ENCODE peak calls at places on chromosomes 2 and 18, in nine cellular contexts. One of them, this sample, is unnamed.

GRCh38 chr18:5895886-5896740 is 791 bp upstream of the TMEM200C start:
- DNase-seq in IMR-90: peak
- DNase-seq in breast epithelium: peak
- DNase-seq in A549: no peak
- DNase-seq in K562: no peak
- DNase-seq in transverse colon: no peak
- DNase-seq in endothelial cell of umbilical vein: no peak
- DNase-seq in lower leg skin: peak
- DNase-seq in right lobe of liver: peak
- DNase-seq in this sample: peak

GRCh38 chr2:44295636-44296359 is 20.5 kb downstream of the SLC3A1 start:
- DNase-seq in IMR-90: no peak
- DNase-seq in breast epithelium: no peak
- DNase-seq in A549: no peak
- DNase-seq in K562: no peak
- DNase-seq in transverse colon: no peak
- DNase-seq in endothelial cell of umbilical vein: no peak
- DNase-seq in lower leg skin: no peak
- DNase-seq in right lobe of liver: no peak
- DNase-seq in this sample: no peak

GRCh38 chr2:16174693-16175045 is 234.3 kb downstream of the MYCN start:
- DNase-seq in IMR-90: no peak
- DNase-seq in breast epithelium: no peak
- DNase-seq in A549: no peak
- DNase-seq in K562: no peak
- DNase-seq in transverse colon: no peak
- DNase-seq in endothelial cell of umbilical vein: no peak
- DNase-seq in lower leg skin: no peak
- DNase-seq in right lobe of liver: no peak
- DNase-seq in this sample: no peak

GRCh38 chr2:157725856-157726255 is 97.2 kb upstream of the ACVR1C start:
- DNase-seq in IMR-90: peak
- DNase-seq in breast epithelium: no peak
- DNase-seq in A549: no peak
- DNase-seq in K562: no peak
- DNase-seq in transverse colon: no peak
- DNase-seq in endothelial cell of umbilical vein: no peak
- DNase-seq in lower leg skin: no peak
- DNase-seq in right lobe of liver: no peak
- DNase-seq in this sample: no peak

GRCh38 chr2:120794716-120795115 is 59.0 kb downstream of the GLI2 start:
- DNase-seq in IMR-90: peak
- DNase-seq in breast epithelium: no peak
- DNase-seq in A549: no peak
- DNase-seq in K562: no peak
- DNase-seq in transverse colon: no peak
- DNase-seq in endothelial cell of umbilical vein: no peak
- DNase-seq in lower leg skin: no peak
- DNase-seq in right lobe of liver: no peak
- DNase-seq in this sample: no peak

GRCh38 chr2:60565472-60565871 is 12.0 kb upstream of the BCL11A start:
- DNase-seq in IMR-90: peak
- DNase-seq in breast epithelium: no peak
- DNase-seq in A549: no peak
- DNase-seq in K562: no peak
- DNase-seq in transverse colon: peak
- DNase-seq in endothelial cell of umbilical vein: no peak
- DNase-seq in lower leg skin: no peak
- DNase-seq in right lobe of liver: no peak
- DNase-seq in this sample: peak

GRCh38 chr2:177724398-177725287 is 332.1 kb downstream of the AGPS start:
- DNase-seq in IMR-90: peak
- DNase-seq in breast epithelium: no peak
- DNase-seq in A549: peak
- DNase-seq in K562: peak
- DNase-seq in transverse colon: peak
- DNase-seq in endothelial cell of umbilical vein: peak
- DNase-seq in lower leg skin: peak
- DNase-seq in right lobe of liver: no peak
- DNase-seq in this sample: peak

GRCh38 chr18:33210575-33211189 is 229.8 kb downstream of the CCDC178 start:
- DNase-seq in IMR-90: peak
- DNase-seq in breast epithelium: no peak
- DNase-seq in A549: no peak
- DNase-seq in K562: no peak
- DNase-seq in transverse colon: no peak
- DNase-seq in endothelial cell of umbilical vein: peak
- DNase-seq in lower leg skin: no peak
- DNase-seq in right lobe of liver: no peak
- DNase-seq in this sample: no peak

GRCh38 chr18:80233201-80233835 is 14.0 kb downstream of the PARD6G start:
- DNase-seq in IMR-90: no peak
- DNase-seq in breast epithelium: no peak
- DNase-seq in A549: no peak
- DNase-seq in K562: no peak
- DNase-seq in transverse colon: no peak
- DNase-seq in endothelial cell of umbilical vein: no peak
- DNase-seq in lower leg skin: peak
- DNase-seq in right lobe of liver: no peak
- DNase-seq in this sample: no peak

GRCh38 chr2:149370061-149370775 is 39.8 kb downstream of the LYPD6 start:
- DNase-seq in IMR-90: no peak
- DNase-seq in breast epithelium: no peak
- DNase-seq in A549: no peak
- DNase-seq in K562: no peak
- DNase-seq in transverse colon: no peak
- DNase-seq in endothelial cell of umbilical vein: no peak
- DNase-seq in lower leg skin: no peak
- DNase-seq in right lobe of liver: no peak
- DNase-seq in this sample: no peak

GRCh38 chr2:233012301-233012971 is 620 bp downstream of the NGEF start:
- DNase-seq in IMR-90: no peak
- DNase-seq in breast epithelium: peak
- DNase-seq in A549: no peak
- DNase-seq in K562: no peak
- DNase-seq in transverse colon: peak
- DNase-seq in endothelial cell of umbilical vein: no peak
- DNase-seq in lower leg skin: peak
- DNase-seq in right lobe of liver: peak
- DNase-seq in this sample: peak

GRCh38 chr18:34866739-34867138 is 156.6 kb downstream of the DTNA start:
- DNase-seq in IMR-90: peak
- DNase-seq in breast epithelium: no peak
- DNase-seq in A549: no peak
- DNase-seq in K562: no peak
- DNase-seq in transverse colon: no peak
- DNase-seq in endothelial cell of umbilical vein: peak
- DNase-seq in lower leg skin: no peak
- DNase-seq in right lobe of liver: no peak
- DNase-seq in this sample: no peak

GRCh38 chr2:30934071-30934470 is 126.8 kb upstream of the CAPN13 start:
- DNase-seq in IMR-90: no peak
- DNase-seq in breast epithelium: no peak
- DNase-seq in A549: no peak
- DNase-seq in K562: no peak
- DNase-seq in transverse colon: no peak
- DNase-seq in endothelial cell of umbilical vein: no peak
- DNase-seq in lower leg skin: no peak
- DNase-seq in right lobe of liver: no peak
- DNase-seq in this sample: no peak

DNA sequence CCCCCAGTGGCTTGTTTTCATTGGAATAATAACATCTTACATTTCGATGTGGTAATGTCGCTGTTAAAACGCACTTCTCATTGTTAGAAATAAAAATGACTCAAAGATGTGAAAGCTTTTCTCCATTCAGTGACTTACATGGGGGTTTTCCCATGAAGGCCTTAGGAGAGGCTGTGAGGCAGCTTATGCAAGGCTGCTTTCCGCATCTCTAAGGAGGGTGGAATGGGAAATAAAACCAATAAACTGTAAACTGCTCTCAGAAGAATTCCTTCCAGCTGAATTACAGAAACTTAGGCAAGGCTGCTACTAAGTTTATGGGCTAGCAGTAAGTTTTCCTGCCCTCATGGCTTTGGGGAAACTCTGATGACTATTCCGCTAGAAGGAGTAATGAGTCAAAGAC is 97.6 kb upstream of the SMAD7 start:
- DNase-seq in IMR-90: peak
- DNase-seq in breast epithelium: no peak
- DNase-seq in A549: no peak
- DNase-seq in K562: no peak
- DNase-seq in transverse colon: no peak
- DNase-seq in endothelial cell of umbilical vein: no peak
- DNase-seq in lower leg skin: no peak
- DNase-seq in right lobe of liver: no peak
- DNase-seq in this sample: no peak
- TF ChIP-seq CTCF in IMR-90: peak
- TF ChIP-seq CTCF in breast epithelium: no peak
- TF ChIP-seq CTCF in A549: no peak
- TF ChIP-seq CTCF in K562: no peak
- TF ChIP-seq CTCF in transverse colon: no peak
- TF ChIP-seq CTCF in endothelial cell of umbilical vein: no peak
- TF ChIP-seq CTCF in lower leg skin: no peak
- TF ChIP-seq CTCF in right lobe of liver: no peak
- TF ChIP-seq CTCF in this sample: no peak

GRCh38 chr2:105795575-105795934 is 50.8 kb downstream of the NCK2 start:
- DNase-seq in IMR-90: no peak
- DNase-seq in breast epithelium: no peak
- DNase-seq in A549: no peak
- DNase-seq in K562: no peak
- DNase-seq in transverse colon: no peak
- DNase-seq in endothelial cell of umbilical vein: peak
- DNase-seq in lower leg skin: peak
- DNase-seq in right lobe of liver: no peak
- DNase-seq in this sample: no peak
- H3K4me3 ChIP-seq in IMR-90: no peak
- H3K4me3 ChIP-seq in breast epithelium: no peak
- H3K4me3 ChIP-seq in A549: no peak
- H3K4me3 ChIP-seq in K562: no peak
- H3K4me3 ChIP-seq in transverse colon: no peak
- H3K4me3 ChIP-seq in endothelial cell of umbilical vein: peak
- H3K4me3 ChIP-seq in lower leg skin: no peak
- H3K4me3 ChIP-seq in right lobe of liver: no peak
- H3K4me3 ChIP-seq in this sample: no peak

GRCh38 chr2:179264238-179265081 is at the start of gene SESTD1:
- DNase-seq in IMR-90: peak
- DNase-seq in breast epithelium: peak
- DNase-seq in A549: peak
- DNase-seq in K562: peak
- DNase-seq in transverse colon: peak
- DNase-seq in endothelial cell of umbilical vein: peak
- DNase-seq in lower leg skin: peak
- DNase-seq in right lobe of liver: peak
- DNase-seq in this sample: peak
- TF ChIP-seq POLR2A in IMR-90: no peak
- TF ChIP-seq POLR2A in breast epithelium: no peak
- TF ChIP-seq POLR2A in A549: peak
- TF ChIP-seq POLR2A in K562: no peak
- TF ChIP-seq POLR2A in transverse colon: no peak
- TF ChIP-seq POLR2A in endothelial cell of umbilical vein: peak
- TF ChIP-seq POLR2A in lower leg skin: no peak
- TF ChIP-seq POLR2A in right lobe of liver: peak
- TF ChIP-seq POLR2A in this sample: no peak

DNA sequence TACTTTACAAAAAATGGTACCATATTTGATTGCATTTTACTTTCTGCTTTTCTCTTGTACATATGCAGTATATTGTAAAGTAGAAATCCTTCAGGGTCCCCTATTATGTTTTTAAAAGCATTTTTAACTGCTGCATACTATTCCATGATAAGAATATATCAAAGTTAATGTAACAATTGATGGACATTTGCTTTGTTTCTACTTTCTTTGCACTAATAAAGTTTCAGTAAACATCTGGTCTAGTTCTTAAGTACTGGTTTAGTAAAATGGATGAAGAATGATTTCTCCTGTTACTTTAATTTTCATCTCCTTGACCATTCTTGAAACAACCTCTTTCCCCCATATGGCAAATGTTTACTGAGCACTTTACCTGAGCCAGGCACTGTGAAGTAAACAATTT is 1.7 kb downstream of the MRPS9 start:
- DNase-seq in IMR-90: no peak
- DNase-seq in breast epithelium: no peak
- DNase-seq in A549: no peak
- DNase-seq in K562: no peak
- DNase-seq in transverse colon: no peak
- DNase-seq in endothelial cell of umbilical vein: no peak
- DNase-seq in lower leg skin: no peak
- DNase-seq in right lobe of liver: no peak
- DNase-seq in this sample: no peak
- TF ChIP-seq CTCF in IMR-90: no peak
- TF ChIP-seq CTCF in breast epithelium: no peak
- TF ChIP-seq CTCF in A549: no peak
- TF ChIP-seq CTCF in K562: no peak
- TF ChIP-seq CTCF in transverse colon: no peak
- TF ChIP-seq CTCF in endothelial cell of umbilical vein: no peak
- TF ChIP-seq CTCF in lower leg skin: no peak
- TF ChIP-seq CTCF in right lobe of liver: no peak
- TF ChIP-seq CTCF in this sample: no peak

DNA sequence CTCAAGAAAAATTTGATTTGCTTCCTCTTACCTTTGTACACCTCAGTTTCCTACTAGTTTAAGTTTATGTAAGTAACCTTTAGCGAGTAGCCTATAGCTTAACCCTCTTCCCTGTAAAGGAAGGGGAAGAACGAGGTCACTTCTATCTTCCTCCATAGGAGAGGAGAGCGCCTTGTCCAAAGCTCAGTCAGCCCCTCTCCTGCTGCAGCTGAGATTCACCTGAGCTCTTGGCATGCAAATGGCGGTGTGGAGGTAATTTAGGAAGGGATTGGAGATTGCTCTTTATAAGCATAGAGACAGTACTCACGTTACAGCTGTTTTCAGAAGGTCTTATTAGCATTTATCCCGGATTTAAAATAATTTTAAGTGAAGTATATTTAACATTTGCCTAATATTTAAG is 27.8 kb upstream of the SERPINB12 start:
- DNase-seq in IMR-90: no peak
- DNase-seq in breast epithelium: no peak
- DNase-seq in A549: no peak
- DNase-seq in K562: no peak
- DNase-seq in transverse colon: no peak
- DNase-seq in endothelial cell of umbilical vein: no peak
- DNase-seq in lower leg skin: no peak
- DNase-seq in right lobe of liver: no peak
- DNase-seq in this sample: no peak
- H3K4me3 ChIP-seq in IMR-90: no peak
- H3K4me3 ChIP-seq in breast epithelium: no peak
- H3K4me3 ChIP-seq in A549: no peak
- H3K4me3 ChIP-seq in K562: no peak
- H3K4me3 ChIP-seq in transverse colon: no peak
- H3K4me3 ChIP-seq in endothelial cell of umbilical vein: no peak
- H3K4me3 ChIP-seq in lower leg skin: no peak
- H3K4me3 ChIP-seq in right lobe of liver: no peak
- H3K4me3 ChIP-seq in this sample: no peak

GRCh38 chr18:12307871-12308385 is at the start of gene TUBB6:
- DNase-seq in IMR-90: peak
- DNase-seq in breast epithelium: no peak
- DNase-seq in A549: peak
- DNase-seq in K562: peak
- DNase-seq in transverse colon: peak
- DNase-seq in endothelial cell of umbilical vein: peak
- DNase-seq in lower leg skin: peak
- DNase-seq in right lobe of liver: peak
- DNase-seq in this sample: peak
- TF ChIP-seq POLR2A in IMR-90: peak
- TF ChIP-seq POLR2A in breast epithelium: no peak
- TF ChIP-seq POLR2A in A549: peak
- TF ChIP-seq POLR2A in K562: no peak
- TF ChIP-seq POLR2A in transverse colon: peak
- TF ChIP-seq POLR2A in endothelial cell of umbilical vein: peak
- TF ChIP-seq POLR2A in lower leg skin: no peak
- TF ChIP-seq POLR2A in right lobe of liver: peak
- TF ChIP-seq POLR2A in this sample: no peak